ENCODE peak calls at places on chromosome 12, in seven cellular contexts. One of them, this sample, is unnamed.

GRCh38 chr12:69241444-69242092 is 2.2 kb downstream of the CPSF6 start:
- DNase-seq in hepatic stellate cell: no peak
- DNase-seq in Ammon's horn: no peak
- DNase-seq in epithelial cell of esophagus: no peak
- DNase-seq in effector memory CD8-positive, alpha-beta T cell: no peak
- DNase-seq in central memory CD4-positive, alpha-beta T cell: no peak
- DNase-seq in NCI-H345: no peak
- DNase-seq in this sample: no peak

GRCh38 chr12:90004319-90005074 is 295.9 kb upstream of the ATP2B1 start:
- DNase-seq in NCI-H345: no peak
- DNase-seq in central memory CD4-positive, alpha-beta T cell: no peak
- DNase-seq in epithelial cell of esophagus: no peak
- DNase-seq in hepatic stellate cell: no peak
- DNase-seq in Ammon's horn: no peak
- DNase-seq in effector memory CD8-positive, alpha-beta T cell: no peak
- DNase-seq in this sample: no peak

GRCh38 chr12:53044052-53044581 is 5.7 kb upstream of the TNS2 start:
- DNase-seq in central memory CD4-positive, alpha-beta T cell: no peak
- DNase-seq in Ammon's horn: peak
- DNase-seq in NCI-H345: no peak
- DNase-seq in effector memory CD8-positive, alpha-beta T cell: no peak
- DNase-seq in hepatic stellate cell: no peak
- DNase-seq in epithelial cell of esophagus: no peak
- DNase-seq in this sample: no peak

GRCh38 chr12:98939350-98939749 is 294.3 kb downstream of the APAF1 start:
- DNase-seq in effector memory CD8-positive, alpha-beta T cell: no peak
- DNase-seq in Ammon's horn: peak
- DNase-seq in epithelial cell of esophagus: peak
- DNase-seq in NCI-H345: no peak
- DNase-seq in central memory CD4-positive, alpha-beta T cell: no peak
- DNase-seq in hepatic stellate cell: no peak
- DNase-seq in this sample: no peak

GRCh38 chr12:57240926-57241555 is 9.9 kb downstream of the STAC3 start:
- DNase-seq in central memory CD4-positive, alpha-beta T cell: no peak
- DNase-seq in epithelial cell of esophagus: peak
- DNase-seq in hepatic stellate cell: peak
- DNase-seq in effector memory CD8-positive, alpha-beta T cell: no peak
- DNase-seq in Ammon's horn: no peak
- DNase-seq in NCI-H345: peak
- DNase-seq in this sample: no peak

GRCh38 chr12:45705404-45705803 is 24.1 kb upstream of the ARID2 start:
- DNase-seq in NCI-H345: no peak
- DNase-seq in effector memory CD8-positive, alpha-beta T cell: no peak
- DNase-seq in hepatic stellate cell: no peak
- DNase-seq in Ammon's horn: no peak
- DNase-seq in epithelial cell of esophagus: no peak
- DNase-seq in central memory CD4-positive, alpha-beta T cell: no peak
- DNase-seq in this sample: no peak

GRCh38 chr12:6444704-6445688 is at the start of gene CD27:
- DNase-seq in effector memory CD8-positive, alpha-beta T cell: no peak
- DNase-seq in hepatic stellate cell: no peak
- DNase-seq in Ammon's horn: no peak
- DNase-seq in NCI-H345: no peak
- DNase-seq in epithelial cell of esophagus: no peak
- DNase-seq in central memory CD4-positive, alpha-beta T cell: peak
- DNase-seq in this sample: no peak

GRCh38 chr12:64400041-64400440 is 4.2 kb upstream of the XPOT start:
- DNase-seq in effector memory CD8-positive, alpha-beta T cell: peak
- DNase-seq in Ammon's horn: peak
- DNase-seq in hepatic stellate cell: peak
- DNase-seq in NCI-H345: no peak
- DNase-seq in epithelial cell of esophagus: peak
- DNase-seq in central memory CD4-positive, alpha-beta T cell: peak
- DNase-seq in this sample: peak

GRCh38 chr12:122449317-122449716 is 26.8 kb upstream of the CLIP1 start:
- DNase-seq in effector memory CD8-positive, alpha-beta T cell: no peak
- DNase-seq in central memory CD4-positive, alpha-beta T cell: no peak
- DNase-seq in NCI-H345: no peak
- DNase-seq in hepatic stellate cell: peak
- DNase-seq in epithelial cell of esophagus: peak
- DNase-seq in Ammon's horn: no peak
- DNase-seq in this sample: no peak

GRCh38 chr12:120413901-120414695 is 23.8 kb upstream of the COX6A1 start:
- DNase-seq in hepatic stellate cell: no peak
- DNase-seq in epithelial cell of esophagus: no peak
- DNase-seq in central memory CD4-positive, alpha-beta T cell: no peak
- DNase-seq in Ammon's horn: peak
- DNase-seq in effector memory CD8-positive, alpha-beta T cell: no peak
- DNase-seq in NCI-H345: no peak
- DNase-seq in this sample: no peak

GRCh38 chr12:10214877-10215267 is 2.2 kb downstream of the GABARAPL1 start:
- DNase-seq in NCI-H345: no peak
- DNase-seq in Ammon's horn: no peak
- DNase-seq in central memory CD4-positive, alpha-beta T cell: no peak
- DNase-seq in epithelial cell of esophagus: no peak
- DNase-seq in effector memory CD8-positive, alpha-beta T cell: no peak
- DNase-seq in hepatic stellate cell: no peak
- DNase-seq in this sample: no peak

This sample was measured in NCI-H2107.